ENCODE peak calls at places on chromosome 12, in four cellular contexts. Z, Q, W and J are unnamed samples.

GRCh38 chr12:86712425-86712843 is 456.2 kb upstream of the MGAT4C start:
- DNase-seq in Z (no peak), Q (no peak), W (peak), J (no peak)

GRCh38 chr12:4320287-4320858 is 640 bp upstream of the TIGAR start:
- DNase-seq in Z (no peak), Q (no peak), W (no peak), J (no peak)

GRCh38 chr12:109958374-109958773 is 37.8 kb downstream of the GIT2 start:
- DNase-seq in Z (no peak), Q (no peak), W (no peak), J (no peak)

GRCh38 chr12:124516850-124517249 is 50.6 kb downstream of the NCOR2 start:
- DNase-seq in Z (no peak), Q (no peak), W (no peak), J (no peak)

GRCh38 chr12:93106910-93107309 is 177.8 kb upstream of the EEA1 start:
- DNase-seq in Z (no peak), Q (no peak), W (no peak), J (no peak)

GRCh38 chr12:42283739-42284138 is 42.2 kb downstream of the ZCRB1 start:
- DNase-seq in Z (no peak), Q (no peak), W (no peak), J (no peak)

GRCh38 chr12:28127455-28127854 is 62.8 kb upstream of the CCDC91 start:
- DNase-seq in Z (no peak), Q (no peak), W (no peak), J (no peak)

GRCh38 chr12:130452546-130452945 is 114.9 kb downstream of the PIWIL1 start:
- DNase-seq in Z (no peak), Q (no peak), W (no peak), J (no peak)

GRCh38 chr12:26937863-26938659 is at the start of the genes FGFR1OP2 and INTS13:
- DNase-seq in Z (peak), Q (peak), W (peak), J (peak)

GRCh38 chr12:91109148-91109564 is 2.1 kb downstream of the LUM start:
- DNase-seq in Z (peak), Q (peak), W (peak), J (peak)

GRCh38 chr12:100717733-100718067 is 76.9 kb upstream of the ANO4 start:
- DNase-seq in Z (no peak), Q (no peak), W (no peak), J (no peak)

GRCh38 chr12:14849664-14850063 is 6.3 kb upstream of the ART4 start:
- DNase-seq in Z (no peak), Q (no peak), W (peak), J (no peak)

GRCh38 chr12:132423251-132424117 is 66.5 kb upstream of the FBRSL1 start:
- DNase-seq in Z (no peak), Q (no peak), W (no peak), J (no peak)

GRCh38 chr12:119175115-119175514 is 3.6 kb upstream of the HSPB8 start:
- DNase-seq in Z (no peak), Q (no peak), W (no peak), J (no peak)

GRCh38 chr12:89370850-89371249 is 18.5 kb upstream of the DUSP6 start:
- DNase-seq in Z (no peak), Q (no peak), W (peak), J (no peak)

GRCh38 chr12:89538902-89539301 is 13.1 kb upstream of the POC1B start:
- DNase-seq in Z (no peak), Q (no peak), W (no peak), J (no peak)

GRCh38 chr12:115335048-115335447 is 651.1 kb upstream of the TBX3 start:
- DNase-seq in Z (no peak), Q (no peak), W (no peak), J (no peak)

GRCh38 chr12:120761581-120761980 is 36.0 kb downstream of the ACADS start:
- DNase-seq in Z (no peak), Q (peak), W (no peak), J (no peak)
- H3K27ac ChIP-seq in Z (no peak), Q (peak), W (no peak), J (peak)

GRCh38 chr12:96502477-96502876 is 13.1 kb downstream of the CFAP54 start:
- DNase-seq in Z (no peak), Q (no peak), W (peak), J (no peak)

GRCh38 chr12:96501908-96502307 is 12.5 kb downstream of the CFAP54 start:
- DNase-seq in Z (no peak), Q (no peak), W (no peak), J (no peak)

GRCh38 chr12:96501139-96501741 is 11.9 kb downstream of the CFAP54 start:
- DNase-seq in Z (no peak), Q (no peak), W (peak), J (peak)

GRCh38 chr12:96502949-96503532 is 13.7 kb downstream of the CFAP54 start:
- DNase-seq in Z (no peak), Q (no peak), W (no peak), J (no peak)

DNA sequence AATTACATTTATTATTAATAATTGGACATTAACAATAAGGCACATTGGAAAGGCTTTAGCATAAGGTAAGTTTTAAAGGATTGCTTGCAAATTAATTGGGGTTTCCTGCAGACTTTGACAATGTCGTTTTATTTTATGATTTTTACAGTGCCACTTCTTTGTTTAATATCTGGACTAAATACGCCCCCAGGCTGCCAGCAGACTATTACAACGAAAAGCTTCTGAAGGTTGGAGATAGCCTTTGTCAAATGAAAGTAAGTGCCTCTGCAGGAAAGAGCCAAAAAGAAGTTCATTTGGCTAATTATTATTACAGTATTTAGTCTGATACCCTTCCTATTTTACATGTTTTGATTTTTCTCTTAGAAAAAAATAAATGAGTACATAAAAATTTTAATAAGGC is 11.3 kb downstream of the CFAP54 start:
- DNase-seq in Z (no peak), Q (no peak), W (no peak), J (no peak)
- TF ChIP-seq CTCF in Z (no peak), Q (no peak), W (peak), J (no peak)

GRCh38 chr12:95546491-95546813 is 4.8 kb downstream of the USP44 start:
- DNase-seq in Z (no peak), Q (no peak), W (no peak), J (no peak)

GRCh38 chr12:95548056-95548538 is 3.2 kb downstream of the USP44 start:
- DNase-seq in Z (peak), Q (peak), W (peak), J (peak)

GRCh38 chr12:95549392-95550084 is 1.7 kb downstream of the USP44 start:
- DNase-seq in Z (no peak), Q (no peak), W (no peak), J (no peak)

GRCh38 chr12:95547522-95548055 is 3.7 kb downstream of the USP44 start:
- DNase-seq in Z (peak), Q (no peak), W (no peak), J (no peak)

GRCh38 chr12:95548539-95549391 is 2.5 kb downstream of the USP44 start:
- DNase-seq in Z (peak), Q (peak), W (peak), J (peak)
- H3K27ac ChIP-seq in Z (peak), Q (peak), W (no peak), J (peak)

GRCh38 chr12:49707127-49707811 is at the start of gene FMNL3:
- DNase-seq in Z (peak), Q (peak), W (peak), J (peak)
- TF ChIP-seq CTCF in Z (peak), Q (peak), W (peak), J (peak)